ENCODE peak calls at places on chromosomes 11 and 22, in ten cellular contexts. One of them, this sample, is unnamed.

GRCh38 chr22:50102946-50103345 is 13.1 kb downstream of the MOV10L1 start:
- DNase-seq in activated B cell treated with CpG ODN at 0.5 μM for 24 hours: no peak
- DNase-seq in endothelial cell: no peak
- DNase-seq in foreskin keratinocyte: peak
- DNase-seq in tibial nerve: no peak
- DNase-seq in MCF 10A: peak
- DNase-seq in PC-9: no peak
- DNase-seq in mesothelial cell of epicardium: no peak
- DNase-seq in heart left ventricle: no peak
- DNase-seq in transverse colon: no peak
- DNase-seq in this sample: no peak

GRCh38 chr11:122673706-122674105 is 18.2 kb downstream of the UBASH3B start:
- DNase-seq in endothelial cell: no peak
- DNase-seq in tibial nerve: no peak
- DNase-seq in PC-9: no peak
- DNase-seq in transverse colon: no peak
- DNase-seq in mesothelial cell of epicardium: no peak
- DNase-seq in activated B cell treated with CpG ODN at 0.5 μM for 24 hours: no peak
- DNase-seq in MCF 10A: peak
- DNase-seq in foreskin keratinocyte: no peak
- DNase-seq in heart left ventricle: no peak
- DNase-seq in this sample: no peak

GRCh38 chr22:31876156-31877035 is 67.9 kb upstream of the YWHAH start:
- DNase-seq in heart left ventricle: no peak
- DNase-seq in mesothelial cell of epicardium: no peak
- DNase-seq in activated B cell treated with CpG ODN at 0.5 μM for 24 hours: no peak
- DNase-seq in endothelial cell: no peak
- DNase-seq in foreskin keratinocyte: peak
- DNase-seq in PC-9: no peak
- DNase-seq in transverse colon: no peak
- DNase-seq in tibial nerve: no peak
- DNase-seq in MCF 10A: no peak
- DNase-seq in this sample: no peak

GRCh38 chr11:115459563-115459962 is 44.7 kb downstream of the CADM1 start:
- DNase-seq in heart left ventricle: no peak
- DNase-seq in tibial nerve: no peak
- DNase-seq in activated B cell treated with CpG ODN at 0.5 μM for 24 hours: no peak
- DNase-seq in foreskin keratinocyte: no peak
- DNase-seq in transverse colon: no peak
- DNase-seq in MCF 10A: no peak
- DNase-seq in mesothelial cell of epicardium: no peak
- DNase-seq in endothelial cell: no peak
- DNase-seq in PC-9: no peak
- DNase-seq in this sample: no peak

GRCh38 chr11:20158597-20159257 is 1.5 kb downstream of the DBX1 start:
- DNase-seq in transverse colon: peak
- DNase-seq in MCF 10A: peak
- DNase-seq in foreskin keratinocyte: peak
- DNase-seq in tibial nerve: peak
- DNase-seq in mesothelial cell of epicardium: peak
- DNase-seq in heart left ventricle: peak
- DNase-seq in PC-9: peak
- DNase-seq in endothelial cell: peak
- DNase-seq in activated B cell treated with CpG ODN at 0.5 μM for 24 hours: no peak
- DNase-seq in this sample: no peak

GRCh38 chr22:37196539-37197450 is 8.7 kb upstream of the C1QTNF6 start:
- DNase-seq in tibial nerve: peak
- DNase-seq in transverse colon: peak
- DNase-seq in heart left ventricle: peak
- DNase-seq in endothelial cell: no peak
- DNase-seq in activated B cell treated with CpG ODN at 0.5 μM for 24 hours: no peak
- DNase-seq in PC-9: peak
- DNase-seq in MCF 10A: peak
- DNase-seq in mesothelial cell of epicardium: no peak
- DNase-seq in foreskin keratinocyte: peak
- DNase-seq in this sample: peak

GRCh38 chr22:30250039-30250565 is 3.5 kb upstream of the LIF start:
- DNase-seq in PC-9: no peak
- DNase-seq in tibial nerve: no peak
- DNase-seq in heart left ventricle: no peak
- DNase-seq in transverse colon: no peak
- DNase-seq in mesothelial cell of epicardium: no peak
- DNase-seq in foreskin keratinocyte: no peak
- DNase-seq in endothelial cell: no peak
- DNase-seq in activated B cell treated with CpG ODN at 0.5 μM for 24 hours: no peak
- DNase-seq in MCF 10A: no peak
- DNase-seq in this sample: no peak

GRCh38 chr11:20367313-20367948 is 3.9 kb downstream of the HTATIP2 start:
- DNase-seq in foreskin keratinocyte: peak
- DNase-seq in transverse colon: peak
- DNase-seq in endothelial cell: no peak
- DNase-seq in activated B cell treated with CpG ODN at 0.5 μM for 24 hours: no peak
- DNase-seq in tibial nerve: peak
- DNase-seq in heart left ventricle: no peak
- DNase-seq in PC-9: peak
- DNase-seq in MCF 10A: peak
- DNase-seq in mesothelial cell of epicardium: no peak
- DNase-seq in this sample: peak

GRCh38 chr22:43378011-43378704 is 33.7 kb upstream of the MPPED1 start:
- DNase-seq in activated B cell treated with CpG ODN at 0.5 μM for 24 hours: no peak
- DNase-seq in PC-9: no peak
- DNase-seq in foreskin keratinocyte: no peak
- DNase-seq in transverse colon: peak
- DNase-seq in tibial nerve: peak
- DNase-seq in heart left ventricle: no peak
- DNase-seq in endothelial cell: no peak
- DNase-seq in MCF 10A: no peak
- DNase-seq in mesothelial cell of epicardium: no peak
- DNase-seq in this sample: no peak

GRCh38 chr11:3837793-3838192 is 3.0 kb downstream of the RHOG start:
- DNase-seq in endothelial cell: peak
- DNase-seq in activated B cell treated with CpG ODN at 0.5 μM for 24 hours: no peak
- DNase-seq in mesothelial cell of epicardium: no peak
- DNase-seq in PC-9: no peak
- DNase-seq in tibial nerve: peak
- DNase-seq in MCF 10A: peak
- DNase-seq in foreskin keratinocyte: no peak
- DNase-seq in heart left ventricle: peak
- DNase-seq in transverse colon: peak
- DNase-seq in this sample: peak

DNA sequence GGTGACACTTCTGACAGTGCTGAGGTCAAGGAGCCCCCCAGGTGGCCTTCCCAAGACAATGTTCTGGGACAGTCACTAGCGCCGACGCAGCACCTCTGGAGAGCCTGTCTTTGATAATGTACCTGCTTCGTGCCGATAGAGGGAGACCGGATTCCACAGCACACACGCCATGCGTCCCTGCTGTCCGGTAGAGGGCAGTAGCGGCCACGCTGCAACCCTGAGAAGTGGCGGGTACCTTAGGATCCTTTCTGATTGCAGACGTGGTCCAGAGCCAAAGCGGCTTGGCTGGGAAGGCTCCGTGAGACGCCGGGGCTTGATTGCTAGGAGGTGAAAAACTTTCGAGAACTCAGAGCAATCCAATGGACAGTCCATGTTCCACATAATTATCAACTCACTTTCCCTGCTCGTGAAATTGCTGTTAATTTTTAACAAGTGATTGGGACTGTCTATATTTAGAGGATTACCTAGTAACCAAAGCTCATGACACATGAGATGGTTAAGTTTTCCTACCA is 11.4 kb upstream of the BARX2 start:
- DNase-seq in endothelial cell: peak
- DNase-seq in transverse colon: peak
- DNase-seq in activated B cell treated with CpG ODN at 0.5 μM for 24 hours: peak
- DNase-seq in MCF 10A: peak
- DNase-seq in heart left ventricle: peak
- DNase-seq in foreskin keratinocyte: no peak
- DNase-seq in tibial nerve: peak
- DNase-seq in mesothelial cell of epicardium: peak
- DNase-seq in PC-9: peak
- DNase-seq in this sample: peak
- TF ChIP-seq CTCF in endothelial cell: peak
- TF ChIP-seq CTCF in transverse colon: peak
- TF ChIP-seq CTCF in activated B cell treated with CpG ODN at 0.5 μM for 24 hours: peak
- TF ChIP-seq CTCF in MCF 10A: peak
- TF ChIP-seq CTCF in heart left ventricle: peak
- TF ChIP-seq CTCF in foreskin keratinocyte: peak
- TF ChIP-seq CTCF in tibial nerve: peak
- TF ChIP-seq CTCF in mesothelial cell of epicardium: peak
- TF ChIP-seq CTCF in PC-9: peak
- TF ChIP-seq CTCF in this sample: peak

GRCh38 chr11:132284048-132284447 is 913.6 kb downstream of the NTM start:
- DNase-seq in transverse colon: no peak
- DNase-seq in endothelial cell: no peak
- DNase-seq in tibial nerve: no peak
- DNase-seq in activated B cell treated with CpG ODN at 0.5 μM for 24 hours: no peak
- DNase-seq in MCF 10A: no peak
- DNase-seq in foreskin keratinocyte: no peak
- DNase-seq in heart left ventricle: no peak
- DNase-seq in PC-9: no peak
- DNase-seq in mesothelial cell of epicardium: no peak
- DNase-seq in this sample: no peak

GRCh38 chr11:132284611-132285010 is 914.2 kb downstream of the NTM start:
- DNase-seq in mesothelial cell of epicardium: no peak
- DNase-seq in activated B cell treated with CpG ODN at 0.5 μM for 24 hours: no peak
- DNase-seq in foreskin keratinocyte: no peak
- DNase-seq in tibial nerve: no peak
- DNase-seq in heart left ventricle: no peak
- DNase-seq in endothelial cell: no peak
- DNase-seq in MCF 10A: no peak
- DNase-seq in transverse colon: no peak
- DNase-seq in PC-9: no peak
- DNase-seq in this sample: no peak

DNA sequence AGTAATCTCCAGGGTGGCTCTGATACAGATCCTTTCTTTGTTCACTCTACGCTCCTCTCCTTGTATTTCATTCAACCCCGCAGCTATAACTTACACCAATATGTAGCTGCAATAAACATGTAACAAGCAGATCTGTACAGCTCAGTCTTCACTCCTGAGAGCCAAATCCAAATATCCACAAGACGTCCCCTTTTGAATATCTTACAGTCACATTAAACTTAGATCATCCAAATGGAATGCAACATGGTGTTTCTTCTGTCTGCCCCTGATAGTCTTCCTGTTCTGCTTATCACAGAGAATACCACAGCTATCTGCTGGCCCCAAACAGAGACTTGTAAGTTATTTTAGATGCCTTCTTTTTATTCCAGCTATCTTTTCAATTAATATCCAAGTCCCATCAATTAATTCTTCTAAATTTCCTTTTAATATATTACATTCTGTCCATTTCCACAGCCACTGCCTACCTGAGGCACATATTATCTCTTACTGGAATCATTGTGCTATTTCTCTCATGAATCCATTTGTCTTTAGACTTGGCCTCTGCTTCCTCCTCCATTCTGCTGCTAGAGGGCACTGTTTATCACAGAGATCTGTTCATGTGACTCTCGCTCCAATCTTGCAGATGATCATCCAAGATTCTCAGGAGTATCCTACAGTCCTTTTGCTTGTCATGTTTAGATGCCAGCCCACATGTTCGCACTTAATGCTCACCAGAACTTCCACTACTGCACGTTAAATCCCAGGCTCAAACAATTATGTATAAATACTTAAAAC is 908.6 kb downstream of the NTM start:
- DNase-seq in MCF 10A: no peak
- DNase-seq in heart left ventricle: no peak
- DNase-seq in PC-9: no peak
- DNase-seq in transverse colon: no peak
- DNase-seq in mesothelial cell of epicardium: no peak
- DNase-seq in foreskin keratinocyte: no peak
- DNase-seq in tibial nerve: peak
- DNase-seq in activated B cell treated with CpG ODN at 0.5 μM for 24 hours: no peak
- DNase-seq in endothelial cell: peak
- DNase-seq in this sample: no peak
- TF ChIP-seq CTCF in MCF 10A: no peak
- TF ChIP-seq CTCF in heart left ventricle: no peak
- TF ChIP-seq CTCF in PC-9: peak
- TF ChIP-seq CTCF in transverse colon: no peak
- TF ChIP-seq CTCF in mesothelial cell of epicardium: no peak
- TF ChIP-seq CTCF in foreskin keratinocyte: peak
- TF ChIP-seq CTCF in tibial nerve: no peak
- TF ChIP-seq CTCF in activated B cell treated with CpG ODN at 0.5 μM for 24 hours: no peak
- TF ChIP-seq CTCF in endothelial cell: no peak
- TF ChIP-seq CTCF in this sample: no peak

GRCh38 chr11:27699242-27699925 is 871 bp downstream of the BDNF start:
- DNase-seq in foreskin keratinocyte: no peak
- DNase-seq in MCF 10A: peak
- DNase-seq in activated B cell treated with CpG ODN at 0.5 μM for 24 hours: no peak
- DNase-seq in PC-9: peak
- DNase-seq in transverse colon: no peak
- DNase-seq in tibial nerve: no peak
- DNase-seq in mesothelial cell of epicardium: no peak
- DNase-seq in endothelial cell: no peak
- DNase-seq in heart left ventricle: no peak
- DNase-seq in this sample: no peak

GRCh38 chr11:27701262-27702105 is 1.2 kb upstream of the BDNF start:
- DNase-seq in PC-9: peak
- DNase-seq in foreskin keratinocyte: no peak
- DNase-seq in activated B cell treated with CpG ODN at 0.5 μM for 24 hours: no peak
- DNase-seq in mesothelial cell of epicardium: no peak
- DNase-seq in heart left ventricle: peak
- DNase-seq in tibial nerve: no peak
- DNase-seq in MCF 10A: peak
- DNase-seq in transverse colon: peak
- DNase-seq in endothelial cell: no peak
- DNase-seq in this sample: no peak

GRCh38 chr11:27699926-27700350 is 317 bp downstream of the BDNF start:
- DNase-seq in MCF 10A: no peak
- DNase-seq in activated B cell treated with CpG ODN at 0.5 μM for 24 hours: no peak
- DNase-seq in foreskin keratinocyte: no peak
- DNase-seq in tibial nerve: no peak
- DNase-seq in endothelial cell: no peak
- DNase-seq in mesothelial cell of epicardium: no peak
- DNase-seq in PC-9: peak
- DNase-seq in transverse colon: no peak
- DNase-seq in heart left ventricle: no peak
- DNase-seq in this sample: no peak

GRCh38 chr11:27698872-27699241 is 1.4 kb downstream of the BDNF start:
- DNase-seq in heart left ventricle: peak
- DNase-seq in foreskin keratinocyte: peak
- DNase-seq in endothelial cell: peak
- DNase-seq in mesothelial cell of epicardium: peak
- DNase-seq in PC-9: peak
- DNase-seq in MCF 10A: peak
- DNase-seq in transverse colon: peak
- DNase-seq in activated B cell treated with CpG ODN at 0.5 μM for 24 hours: no peak
- DNase-seq in tibial nerve: peak
- DNase-seq in this sample: no peak

GRCh38 chr11:27700351-27701261 is at the start of gene BDNF:
- DNase-seq in heart left ventricle: no peak
- DNase-seq in mesothelial cell of epicardium: no peak
- DNase-seq in endothelial cell: no peak
- DNase-seq in PC-9: peak
- DNase-seq in activated B cell treated with CpG ODN at 0.5 μM for 24 hours: no peak
- DNase-seq in tibial nerve: no peak
- DNase-seq in MCF 10A: peak
- DNase-seq in foreskin keratinocyte: no peak
- DNase-seq in transverse colon: peak
- DNase-seq in this sample: no peak
- TF ChIP-seq CTCF in heart left ventricle: no peak
- TF ChIP-seq CTCF in mesothelial cell of epicardium: no peak
- TF ChIP-seq CTCF in endothelial cell: no peak
- TF ChIP-seq CTCF in PC-9: no peak
- TF ChIP-seq CTCF in activated B cell treated with CpG ODN at 0.5 μM for 24 hours: no peak
- TF ChIP-seq CTCF in tibial nerve: no peak
- TF ChIP-seq CTCF in MCF 10A: no peak
- TF ChIP-seq CTCF in foreskin keratinocyte: no peak
- TF ChIP-seq CTCF in transverse colon: no peak
- TF ChIP-seq CTCF in this sample: no peak

GRCh38 chr11:100010393-100010792 is 676.7 kb upstream of the ARHGAP42 start:
- DNase-seq in activated B cell treated with CpG ODN at 0.5 μM for 24 hours: no peak
- DNase-seq in endothelial cell: peak
- DNase-seq in transverse colon: no peak
- DNase-seq in mesothelial cell of epicardium: no peak
- DNase-seq in PC-9: no peak
- DNase-seq in heart left ventricle: no peak
- DNase-seq in foreskin keratinocyte: no peak
- DNase-seq in MCF 10A: no peak
- DNase-seq in tibial nerve: no peak
- DNase-seq in this sample: no peak
- TF ChIP-seq CTCF in activated B cell treated with CpG ODN at 0.5 μM for 24 hours: no peak
- TF ChIP-seq CTCF in endothelial cell: no peak
- TF ChIP-seq CTCF in transverse colon: no peak
- TF ChIP-seq CTCF in mesothelial cell of epicardium: no peak
- TF ChIP-seq CTCF in PC-9: peak
- TF ChIP-seq CTCF in heart left ventricle: no peak
- TF ChIP-seq CTCF in foreskin keratinocyte: peak
- TF ChIP-seq CTCF in MCF 10A: peak
- TF ChIP-seq CTCF in tibial nerve: no peak
- TF ChIP-seq CTCF in this sample: no peak